ENCODE peak calls at places on chromosome 4, in seven cellular contexts. One of them, this sample, is unnamed.

GRCh38 chr4:86924805-86925204 is 10.0 kb upstream of the AFF1 start:
- DNase-seq in HepG2: peak
- DNase-seq in HCT116: no peak
- DNase-seq in H1: no peak
- DNase-seq in SK-N-SH: no peak
- DNase-seq in K562: no peak
- DNase-seq in GM12878: no peak
- DNase-seq in this sample: no peak

GRCh38 chr4:188423039-188423438 is 283.8 kb downstream of the TRIML1 start:
- DNase-seq in HepG2: no peak
- DNase-seq in GM12878: no peak
- DNase-seq in K562: no peak
- DNase-seq in HCT116: no peak
- DNase-seq in H1: no peak
- DNase-seq in SK-N-SH: no peak
- DNase-seq in this sample: peak

GRCh38 chr4:6948134-6948460 is 38.5 kb downstream of the TBC1D14 start:
- DNase-seq in HCT116: no peak
- DNase-seq in HepG2: no peak
- DNase-seq in GM12878: no peak
- DNase-seq in K562: no peak
- DNase-seq in SK-N-SH: no peak
- DNase-seq in H1: no peak
- DNase-seq in this sample: no peak

GRCh38 chr4:104491396-104491821 is 3.3 kb downstream of the CXXC4 start:
- DNase-seq in SK-N-SH: peak
- DNase-seq in HCT116: no peak
- DNase-seq in H1: no peak
- DNase-seq in GM12878: no peak
- DNase-seq in HepG2: no peak
- DNase-seq in K562: peak
- DNase-seq in this sample: no peak

GRCh38 chr4:4521069-4521468 is 20.8 kb downstream of the STX18 start:
- DNase-seq in H1: no peak
- DNase-seq in K562: no peak
- DNase-seq in SK-N-SH: no peak
- DNase-seq in HCT116: no peak
- DNase-seq in HepG2: no peak
- DNase-seq in GM12878: peak
- DNase-seq in this sample: no peak

GRCh38 chr4:176436500-176436973 is 116.8 kb downstream of the SPCS3 start:
- DNase-seq in HepG2: no peak
- DNase-seq in GM12878: no peak
- DNase-seq in K562: no peak
- DNase-seq in SK-N-SH: no peak
- DNase-seq in H1: no peak
- DNase-seq in HCT116: no peak
- DNase-seq in this sample: no peak

GRCh38 chr4:151801547-151802516 is 41.0 kb upstream of the GATB start:
- DNase-seq in HepG2: peak
- DNase-seq in HCT116: peak
- DNase-seq in GM12878: no peak
- DNase-seq in SK-N-SH: peak
- DNase-seq in K562: peak
- DNase-seq in H1: no peak
- DNase-seq in this sample: no peak

GRCh38 chr4:121108557-121108956 is 36.2 kb upstream of the NDNF start:
- DNase-seq in SK-N-SH: no peak
- DNase-seq in K562: no peak
- DNase-seq in HCT116: no peak
- DNase-seq in HepG2: no peak
- DNase-seq in H1: no peak
- DNase-seq in GM12878: no peak
- DNase-seq in this sample: no peak

GRCh38 chr4:39043697-39044363 is 11.6 kb upstream of the TMEM156 start:
- DNase-seq in GM12878: peak
- DNase-seq in H1: no peak
- DNase-seq in K562: no peak
- DNase-seq in SK-N-SH: peak
- DNase-seq in HepG2: peak
- DNase-seq in HCT116: no peak
- DNase-seq in this sample: no peak

GRCh38 chr4:28916585-28916984 is 1803.6 kb upstream of the PCDH7 start:
- DNase-seq in HepG2: no peak
- DNase-seq in GM12878: no peak
- DNase-seq in K562: no peak
- DNase-seq in HCT116: no peak
- DNase-seq in H1: no peak
- DNase-seq in SK-N-SH: no peak
- DNase-seq in this sample: no peak

GRCh38 chr4:26021417-26022345 is 107.7 kb downstream of the SMIM20 start:
- DNase-seq in K562: no peak
- DNase-seq in HCT116: no peak
- DNase-seq in GM12878: no peak
- DNase-seq in H1: no peak
- DNase-seq in HepG2: no peak
- DNase-seq in SK-N-SH: no peak
- DNase-seq in this sample: peak

GRCh38 chr4:1376391-1376840 is 29.4 kb downstream of the UVSSA start:
- DNase-seq in HCT116: no peak
- DNase-seq in K562: no peak
- DNase-seq in HepG2: no peak
- DNase-seq in H1: no peak
- DNase-seq in SK-N-SH: no peak
- DNase-seq in GM12878: no peak
- DNase-seq in this sample: no peak
- TF ChIP-seq JUND in HCT116: no peak
- TF ChIP-seq JUND in K562: no peak
- TF ChIP-seq JUND in HepG2: no peak
- TF ChIP-seq JUND in H1: no peak
- TF ChIP-seq JUND in SK-N-SH: no peak
- TF ChIP-seq JUND in GM12878: no peak
- TF ChIP-seq JUND in this sample: no peak

DNA sequence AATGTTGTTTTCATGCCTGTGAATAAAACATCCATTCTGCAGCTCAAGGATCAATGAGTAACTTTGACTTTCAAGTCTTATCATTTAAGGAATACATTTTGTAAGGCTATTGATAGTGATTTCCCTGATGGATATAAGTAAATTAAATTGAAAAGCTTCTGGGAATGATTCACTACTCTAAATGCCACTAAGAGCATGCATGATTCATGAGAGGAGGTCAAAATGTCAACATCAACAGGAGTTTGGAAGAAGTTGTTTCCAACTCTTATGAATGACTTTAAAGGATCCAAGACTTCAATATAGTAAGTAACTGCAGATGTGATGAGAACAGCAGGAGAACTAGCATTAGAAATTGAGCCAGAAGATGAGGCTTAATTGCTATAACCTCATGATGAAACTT is 1487.3 kb downstream of the PCDH7 start:
- DNase-seq in SK-N-SH: no peak
- DNase-seq in HCT116: no peak
- DNase-seq in HepG2: no peak
- DNase-seq in K562: no peak
- DNase-seq in H1: no peak
- DNase-seq in GM12878: no peak
- DNase-seq in this sample: no peak
- TF ChIP-seq JUND in SK-N-SH: no peak
- TF ChIP-seq JUND in HCT116: no peak
- TF ChIP-seq JUND in HepG2: no peak
- TF ChIP-seq JUND in K562: no peak
- TF ChIP-seq JUND in H1: no peak
- TF ChIP-seq JUND in GM12878: no peak
- TF ChIP-seq JUND in this sample: no peak

DNA sequence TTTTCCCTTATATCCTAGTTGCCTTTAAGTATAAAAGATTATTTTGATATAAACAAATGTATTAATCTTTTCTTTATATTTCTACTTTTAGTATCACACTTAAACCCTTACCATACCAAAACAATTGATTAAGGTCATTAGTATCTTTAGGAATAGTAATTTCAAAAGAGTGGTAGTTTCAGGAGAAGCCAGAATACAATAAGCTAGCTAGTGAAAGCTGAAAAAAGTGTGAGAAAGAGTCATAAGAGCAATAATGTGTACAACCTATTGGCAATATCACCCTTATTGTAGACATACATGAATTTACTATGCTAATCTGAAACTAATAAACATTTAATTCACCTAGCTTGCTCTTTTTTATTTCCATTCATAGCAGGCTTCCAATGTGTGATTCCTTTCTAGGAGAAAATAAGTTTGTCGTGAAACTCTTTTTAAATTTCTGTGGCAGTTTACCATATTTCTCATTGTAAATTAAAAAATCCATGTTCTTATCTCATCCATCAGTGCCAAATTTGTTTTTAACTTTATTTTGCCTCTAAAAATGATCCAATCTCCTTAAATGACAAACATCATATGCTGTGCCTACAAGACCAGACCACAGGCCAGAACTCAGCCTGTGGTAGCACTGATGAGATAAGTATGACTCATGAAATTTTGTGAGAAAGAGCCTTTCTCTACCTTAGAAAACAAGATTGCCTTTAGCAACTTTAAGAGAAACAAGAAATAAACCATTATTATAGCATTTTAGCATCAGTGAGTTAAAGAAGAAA is 8.1 kb downstream of the NEK1 start:
- DNase-seq in GM12878: no peak
- DNase-seq in HepG2: no peak
- DNase-seq in H1: no peak
- DNase-seq in SK-N-SH: peak
- DNase-seq in HCT116: no peak
- DNase-seq in K562: peak
- DNase-seq in this sample: no peak
- TF ChIP-seq JUND in GM12878: no peak
- TF ChIP-seq JUND in HepG2: no peak
- TF ChIP-seq JUND in H1: no peak
- TF ChIP-seq JUND in SK-N-SH: peak
- TF ChIP-seq JUND in HCT116: peak
- TF ChIP-seq JUND in K562: peak
- TF ChIP-seq JUND in this sample: no peak

DNA sequence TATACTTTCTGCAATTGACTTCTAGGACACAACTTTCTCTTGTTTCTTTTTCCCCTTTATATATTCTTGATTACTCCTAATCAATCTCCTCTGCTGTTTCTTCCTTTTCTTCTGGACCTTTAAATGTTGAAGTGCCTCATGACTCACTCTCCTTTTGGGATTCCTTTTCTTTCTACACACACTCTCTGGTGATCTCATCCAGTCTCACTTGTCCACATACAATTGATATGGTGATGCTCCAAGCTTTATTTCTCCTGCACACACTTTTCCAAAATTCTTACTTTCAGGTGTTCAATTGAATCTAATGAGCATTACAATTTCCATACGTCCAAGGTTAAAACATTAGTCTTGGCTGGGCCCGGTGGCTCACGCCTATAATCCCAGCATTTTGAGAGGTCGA is 794.8 kb upstream of the EPHA5 start:
- DNase-seq in SK-N-SH: no peak
- DNase-seq in HCT116: no peak
- DNase-seq in GM12878: no peak
- DNase-seq in K562: no peak
- DNase-seq in H1: no peak
- DNase-seq in HepG2: no peak
- DNase-seq in this sample: no peak
- TF ChIP-seq JUND in SK-N-SH: no peak
- TF ChIP-seq JUND in HCT116: no peak
- TF ChIP-seq JUND in GM12878: no peak
- TF ChIP-seq JUND in K562: no peak
- TF ChIP-seq JUND in H1: no peak
- TF ChIP-seq JUND in HepG2: no peak
- TF ChIP-seq JUND in this sample: no peak

DNA sequence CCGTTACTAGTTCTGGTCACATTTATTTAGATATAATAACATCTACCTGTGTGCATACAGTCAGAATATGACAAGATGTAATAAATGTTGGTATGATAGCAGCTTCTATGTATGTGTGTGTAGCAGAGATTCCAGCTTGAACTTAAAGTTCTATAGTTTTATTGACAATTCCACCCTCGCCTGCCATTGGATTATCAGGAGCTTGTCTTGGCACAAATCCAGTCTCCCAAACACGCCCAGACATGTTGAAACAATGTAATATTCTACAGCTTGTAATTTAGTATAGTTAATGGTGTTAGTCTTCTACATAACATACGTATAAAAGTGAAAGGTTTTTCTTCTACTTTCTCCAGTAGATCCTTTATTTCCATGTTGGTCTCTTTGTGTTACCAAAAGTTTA is 44.4 kb downstream of the BBS12 start:
- DNase-seq in K562: no peak
- DNase-seq in HCT116: no peak
- DNase-seq in SK-N-SH: no peak
- DNase-seq in GM12878: no peak
- DNase-seq in HepG2: no peak
- DNase-seq in H1: no peak
- DNase-seq in this sample: peak
- TF ChIP-seq JUND in K562: no peak
- TF ChIP-seq JUND in HCT116: no peak
- TF ChIP-seq JUND in SK-N-SH: no peak
- TF ChIP-seq JUND in GM12878: no peak
- TF ChIP-seq JUND in HepG2: no peak
- TF ChIP-seq JUND in H1: no peak
- TF ChIP-seq JUND in this sample: no peak

DNA sequence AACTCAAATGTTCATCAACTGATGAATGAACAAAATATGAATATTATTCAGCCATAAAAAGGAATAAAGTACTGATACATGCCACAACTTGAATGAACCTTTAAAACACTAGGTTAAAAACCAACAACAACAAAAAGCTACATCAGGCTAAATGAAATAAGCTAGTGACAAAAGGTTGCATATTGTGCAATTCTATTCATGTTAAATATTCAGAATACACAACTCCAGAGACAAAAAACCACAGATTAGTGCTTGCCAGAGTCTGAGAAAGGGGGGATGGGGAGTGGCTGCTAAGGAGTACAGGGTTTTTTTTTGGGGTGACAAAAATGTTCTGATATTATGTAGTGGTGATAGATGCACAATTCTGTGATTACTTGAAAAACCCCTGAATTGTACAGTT is 58.5 kb downstream of the HAUS3 start:
- DNase-seq in K562: no peak
- DNase-seq in H1: no peak
- DNase-seq in SK-N-SH: no peak
- DNase-seq in HepG2: no peak
- DNase-seq in GM12878: no peak
- DNase-seq in HCT116: no peak
- DNase-seq in this sample: no peak
- TF ChIP-seq JUND in K562: no peak
- TF ChIP-seq JUND in H1: no peak
- TF ChIP-seq JUND in SK-N-SH: no peak
- TF ChIP-seq JUND in HepG2: no peak
- TF ChIP-seq JUND in GM12878: no peak
- TF ChIP-seq JUND in HCT116: no peak
- TF ChIP-seq JUND in this sample: no peak

GRCh38 chr4:65195002-65195401 is 475.3 kb downstream of the EPHA5 start:
- DNase-seq in HepG2: no peak
- DNase-seq in K562: no peak
- DNase-seq in SK-N-SH: no peak
- DNase-seq in GM12878: no peak
- DNase-seq in HCT116: no peak
- DNase-seq in H1: no peak
- DNase-seq in this sample: no peak
- TF ChIP-seq JUND in HepG2: no peak
- TF ChIP-seq JUND in K562: no peak
- TF ChIP-seq JUND in SK-N-SH: no peak
- TF ChIP-seq JUND in GM12878: no peak
- TF ChIP-seq JUND in HCT116: no peak
- TF ChIP-seq JUND in H1: no peak
- TF ChIP-seq JUND in this sample: no peak

GRCh38 chr4:37825943-37826281 is 574 bp upstream of the PGM2 start:
- DNase-seq in HCT116: no peak
- DNase-seq in H1: no peak
- DNase-seq in K562: peak
- DNase-seq in SK-N-SH: peak
- DNase-seq in HepG2: no peak
- DNase-seq in GM12878: no peak
- DNase-seq in this sample: no peak
- TF ChIP-seq JUND in HCT116: no peak
- TF ChIP-seq JUND in H1: no peak
- TF ChIP-seq JUND in K562: no peak
- TF ChIP-seq JUND in SK-N-SH: no peak
- TF ChIP-seq JUND in HepG2: no peak
- TF ChIP-seq JUND in GM12878: no peak
- TF ChIP-seq JUND in this sample: no peak